ENCODE peak calls at places on chromosomes 6 and 20, in seven cellular contexts. L, M, C, G, R, F and H are unnamed samples.
A peak's percentile ranks its signal among the peaks of the same experiment; 100 is the strongest.

GRCh38 chr6:40922281-40922680 is 116.7 kb downstream of the UNC5CL start:
- DNase-seq in L (peak; percentile 43), M (no peak), C (no peak), G (no peak), R (no peak), F (no peak), H (peak; percentile 9)

GRCh38 chr6:14499804-14500203 is 382.2 kb downstream of the CD83 start:
- DNase-seq in L (peak; percentile 93), M (no peak), C (peak; percentile 18), G (no peak), R (no peak), F (peak; percentile 90), H (no peak)

GRCh38 chr6:57021086-57021720 is 25.3 kb upstream of the KIAA1586 start:
- DNase-seq in L (peak; percentile 53), M (peak; percentile 49), C (peak; percentile 51), G (no peak), R (peak; percentile 9), F (peak; percentile 58), H (no peak)

GRCh38 chr6:104606361-104606760 is 253.4 kb downstream of the HACE1 start:
- DNase-seq in L (no peak), M (peak; percentile 73), C (no peak), G (no peak), R (no peak), F (no peak), H (no peak)

GRCh38 chr6:7136859-7137334 is 29.1 kb downstream of the RREB1 start:
- DNase-seq in L (no peak), M (no peak), C (no peak), G (no peak), R (no peak), F (no peak), H (no peak)

GRCh38 chr20:56202493-56203077 is 45.9 kb upstream of the MC3R start:
- DNase-seq in L (peak; percentile 11), M (no peak), C (no peak), G (no peak), R (no peak), F (peak; percentile 20), H (no peak)

GRCh38 chr6:98924647-98925046 is 23.1 kb downstream of the FBXL4 start:
- DNase-seq in L (no peak), M (peak; percentile 19), C (no peak), G (peak; percentile 24), R (no peak), F (no peak), H (no peak)

GRCh38 chr20:30499123-30499522 is 758.3 kb upstream of the DEFB115 start:
- DNase-seq in L (no peak), M (no peak), C (no peak), G (no peak), R (no peak), F (no peak), H (no peak)

GRCh38 chr6:15077006-15077405 is 168.9 kb upstream of the JARID2 start:
- DNase-seq in L (no peak), M (no peak), C (no peak), G (no peak), R (no peak), F (no peak), H (no peak)

GRCh38 chr20:6265204-6265904 is 142.5 kb upstream of the FERMT1 start:
- DNase-seq in L (peak; percentile 4), M (peak; percentile 54), C (peak; percentile 7), G (no peak), R (peak; percentile 23), F (peak; percentile 39), H (no peak)

GRCh38 chr20:17890330-17890729 is 78.3 kb downstream of the SNX5 start:
- DNase-seq in L (no peak), M (no peak), C (no peak), G (no peak), R (no peak), F (no peak), H (no peak)

GRCh38 chr6:134303903-134304302 is 14.0 kb downstream of the SGK1 start:
- DNase-seq in L (no peak), M (no peak), C (no peak), G (no peak), R (no peak), F (no peak), H (no peak)

GRCh38 chr6:150857062-150857905 is 8.2 kb upstream of the MTHFD1L start:
- DNase-seq in L (peak; percentile 96), M (no peak), C (peak; percentile 72), G (no peak), R (no peak), F (peak; percentile 90), H (no peak)

GRCh38 chr20:23083553-23084220 is 2.4 kb downstream of the CD93 start:
- DNase-seq in L (no peak), M (no peak), C (no peak), G (no peak), R (no peak), F (no peak), H (no peak)

GRCh38 chr6:32882879-32883250 is 28.9 kb downstream of the PSMB9 start:
- DNase-seq in L (peak; percentile 43), M (no peak), C (no peak), G (no peak), R (no peak), F (no peak), H (no peak)

GRCh38 chr6:125806813-125807212 is 16.1 kb downstream of the NCOA7 start:
- DNase-seq in L (no peak), M (no peak), C (no peak), G (no peak), R (no peak), F (no peak), H (no peak)

GRCh38 chr20:46464451-46464850 is 48.9 kb downstream of the ZNF334 start:
- DNase-seq in L (no peak), M (no peak), C (no peak), G (no peak), R (no peak), F (no peak), H (no peak)

GRCh38 chr6:70423189-70424133 is 10.2 kb downstream of the FAM135A start:
- DNase-seq in L (no peak), M (no peak), C (no peak), G (no peak), R (no peak), F (no peak), H (no peak)

GRCh38 chr6:83258517-83258916 is 65.4 kb downstream of the RWDD2A start:
- DNase-seq in L (no peak), M (no peak), C (no peak), G (no peak), R (no peak), F (no peak), H (no peak)

GRCh38 chr6:154239392-154239791 is 117.2 kb downstream of the IPCEF1 start:
- DNase-seq in L (no peak), M (no peak), C (no peak), G (no peak), R (no peak), F (no peak), H (no peak)

GRCh38 chr6:34890526-34890910 is 1.5 kb downstream of the ANKS1A start:
- DNase-seq in L (peak; percentile 6), M (no peak), C (no peak), G (no peak), R (peak; percentile 7), F (no peak), H (no peak)

GRCh38 chr6:137166247-137167098 is 7.0 kb downstream of the IL22RA2 start:
- DNase-seq in L (no peak), M (no peak), C (no peak), G (no peak), R (peak; percentile 2), F (no peak), H (no peak)

GRCh38 chr6:119284861-119285521 is 64.6 kb downstream of the MAN1A1 start:
- DNase-seq in L (peak; percentile 6), M (no peak), C (no peak), G (no peak), R (no peak), F (peak; percentile 1), H (no peak)

GRCh38 chr6:13614126-13614925 is 809 bp upstream of the NOL7 start:
- DNase-seq in L (peak; percentile 59), M (no peak), C (no peak), G (peak; percentile 69), R (no peak), F (peak; percentile 73), H (peak; percentile 22)

GRCh38 chr20:3000852-3001523 is 42.4 kb upstream of the GNRH2 start:
- DNase-seq in L (peak; percentile 57), M (peak; percentile 60), C (peak; percentile 46), G (no peak), R (peak; percentile 57), F (peak; percentile 86), H (no peak)

GRCh38 chr20:17610566-17611289 is 40.9 kb downstream of the DSTN start:
- DNase-seq in L (no peak), M (no peak), C (no peak), G (peak; percentile 27), R (no peak), F (no peak), H (peak; percentile 92)

GRCh38 chr6:74256387-74257180 is 560.6 kb downstream of the CD109 start:
- DNase-seq in L (no peak), M (no peak), C (no peak), G (no peak), R (no peak), F (no peak), H (no peak)

GRCh38 chr6:43709654-43710303 is 22.2 kb upstream of the MRPS18A start:
- DNase-seq in L (no peak), M (no peak), C (no peak), G (no peak), R (no peak), F (no peak), H (peak; percentile 74)

GRCh38 chr6:139800837-139801236 is 426.4 kb upstream of the CITED2 start:
- DNase-seq in L (no peak), M (no peak), C (no peak), G (no peak), R (no peak), F (no peak), H (no peak)

GRCh38 chr20:57649617-57650015 is 29.4 kb upstream of the ZBP1 start:
- DNase-seq in L (no peak), M (no peak), C (no peak), G (no peak), R (no peak), F (no peak), H (peak; percentile 74)

GRCh38 chr20:11902264-11902663 is 15.4 kb upstream of the BTBD3 start:
- DNase-seq in L (peak; percentile 76), M (no peak), C (no peak), G (no peak), R (no peak), F (peak; percentile 25), H (no peak)

GRCh38 chr6:161835426-161836029 is 561.7 kb upstream of the AGPAT4 start:
- DNase-seq in L (no peak), M (no peak), C (no peak), G (no peak), R (no peak), F (no peak), H (no peak)

GRCh38 chr6:347232-347631 is 44.3 kb upstream of the IRF4 start:
- DNase-seq in L (no peak), M (no peak), C (no peak), G (no peak), R (no peak), F (no peak), H (no peak)